ENCODE peak calls at places on chromosomes 7 and 10, in four cellular contexts. A, U, J and V are unnamed samples.

GRCh38 chr10:12902135-12902572 is 99.4 kb downstream of the CCDC3 start:
- DNase-seq in A (no peak), U (peak), J (peak), V (peak)

GRCh38 chr10:17214991-17215781 is 12.9 kb upstream of the VIM start:
- DNase-seq in A (no peak), U (peak), J (no peak), V (no peak)

GRCh38 chr7:70336536-70336935 is 738.3 kb downstream of the AUTS2 start:
- DNase-seq in A (no peak), U (no peak), J (no peak), V (no peak)

GRCh38 chr7:107661865-107662379 is 1.3 kb downstream of the SLC26A4 start:
- DNase-seq in A (no peak), U (no peak), J (no peak), V (no peak)

GRCh38 chr7:108294595-108294994 is 161.6 kb downstream of the NRCAM start:
- DNase-seq in A (no peak), U (no peak), J (no peak), V (no peak)

GRCh38 chr10:80501913-80502521 is 35.7 kb upstream of the SH2D4B start:
- DNase-seq in A (no peak), U (no peak), J (no peak), V (no peak)

GRCh38 chr7:74502216-74502891 is 48.6 kb downstream of the GTF2IRD1 start:
- DNase-seq in A (no peak), U (peak), J (no peak), V (peak)

GRCh38 chr7:40586197-40586596 is 451.4 kb downstream of the SUGCT start:
- DNase-seq in A (no peak), U (peak), J (no peak), V (no peak)

GRCh38 chr7:102317231-102318059 is 30.8 kb downstream of the SH2B2 start:
- DNase-seq in A (no peak), U (no peak), J (no peak), V (no peak)

DNA sequence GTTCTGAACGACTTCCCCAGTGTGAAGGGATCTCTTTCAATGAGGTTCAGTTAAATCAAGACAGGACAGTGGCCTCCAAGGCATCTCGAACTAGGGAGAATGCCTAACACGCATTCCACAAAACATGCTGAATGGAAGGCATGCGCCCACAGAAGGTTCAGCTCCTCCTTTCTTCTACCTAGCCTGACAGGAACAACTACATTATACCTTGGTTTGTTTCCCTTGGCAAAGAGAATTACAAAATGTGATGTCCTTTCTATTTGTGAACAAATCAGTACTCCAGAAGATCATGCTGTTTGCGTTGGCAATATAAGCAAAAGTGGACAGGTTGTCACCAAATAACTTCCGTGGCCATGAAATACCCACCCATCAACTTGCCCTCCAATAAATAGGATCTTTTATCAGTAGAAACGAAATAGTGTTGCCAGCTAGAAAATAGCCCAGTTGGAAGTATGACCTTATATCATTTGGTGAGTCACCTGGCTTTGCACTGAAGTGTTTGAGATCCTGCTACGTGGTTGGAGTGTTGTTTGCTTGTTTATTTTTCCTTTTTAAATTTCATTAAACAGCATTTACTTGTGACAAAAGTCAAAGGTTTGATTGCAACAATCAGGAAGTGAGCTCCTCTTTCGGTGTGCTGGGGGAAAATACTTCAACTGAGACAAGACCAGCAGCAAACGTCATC is 117.0 kb upstream of the FAM204A start:
- DNase-seq in A (no peak), U (no peak), J (no peak), V (no peak)
- H3K4me3 ChIP-seq in A (peak), U (no peak), J (no peak), V (no peak)

GRCh38 chr7:131905574-131905973 is 349.1 kb upstream of the PODXL start:
- DNase-seq in A (no peak), U (no peak), J (no peak), V (no peak)

GRCh38 chr7:131908719-131909118 is 352.3 kb upstream of the PODXL start:
- DNase-seq in A (no peak), U (no peak), J (no peak), V (no peak)

GRCh38 chr7:131911112-131911511 is 354.7 kb upstream of the PODXL start:
- DNase-seq in A (no peak), U (no peak), J (no peak), V (no peak)

GRCh38 chr7:131904750-131905327 is 348.4 kb upstream of the PODXL start:
- DNase-seq in A (no peak), U (no peak), J (no peak), V (no peak)

GRCh38 chr7:131909151-131909768 is 352.8 kb upstream of the PODXL start:
- DNase-seq in A (no peak), U (no peak), J (no peak), V (peak)
- H3K4me3 ChIP-seq in A (peak), U (peak), J (no peak), V (no peak)

GRCh38 chr7:1529383-1530116 is 952 bp upstream of the MAFK start:
- DNase-seq in A (no peak), U (no peak), J (no peak), V (no peak)

GRCh38 chr7:1523838-1524237 is 6.7 kb upstream of the MAFK start:
- DNase-seq in A (no peak), U (no peak), J (no peak), V (no peak)

GRCh38 chr7:1525409-1525808 is 5.1 kb upstream of the MAFK start:
- DNase-seq in A (no peak), U (no peak), J (no peak), V (no peak)

GRCh38 chr7:1523208-1523607 is 7.3 kb upstream of the MAFK start:
- DNase-seq in A (no peak), U (no peak), J (no peak), V (no peak)

GRCh38 chr7:1526271-1526754 is 4.2 kb upstream of the MAFK start:
- DNase-seq in A (no peak), U (no peak), J (no peak), V (no peak)
- H3K4me3 ChIP-seq in A (no peak), U (no peak), J (no peak), V (no peak)

GRCh38 chr10:63297941-63298340 is 164.8 kb downstream of the NRBF2 start:
- DNase-seq in A (no peak), U (no peak), J (no peak), V (no peak)
- H3K4me3 ChIP-seq in A (no peak), U (no peak), J (no peak), V (no peak)

DNA sequence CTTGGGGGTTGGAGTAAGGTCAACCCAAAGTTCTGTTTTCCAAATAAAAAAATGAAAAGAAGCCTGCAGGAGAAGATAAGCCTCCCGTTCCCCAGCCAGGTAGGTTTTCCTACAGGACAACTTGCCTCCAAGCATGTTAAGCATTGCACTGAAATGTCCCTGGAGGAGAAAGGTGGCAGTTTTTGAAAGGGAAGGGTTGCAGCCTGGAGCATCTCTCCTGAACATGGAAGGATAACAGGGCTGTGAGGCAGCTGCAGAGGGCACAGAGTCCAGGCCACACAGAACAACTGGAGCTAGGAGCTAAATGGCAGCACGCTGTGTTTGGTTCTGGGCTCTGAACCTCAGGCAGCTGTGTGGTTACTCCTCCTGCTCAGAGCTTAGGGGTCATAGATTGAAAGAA is 452.9 kb downstream of the TCERG1L start:
- DNase-seq in A (no peak), U (no peak), J (no peak), V (no peak)
- H3K4me3 ChIP-seq in A (no peak), U (no peak), J (no peak), V (no peak)

DNA sequence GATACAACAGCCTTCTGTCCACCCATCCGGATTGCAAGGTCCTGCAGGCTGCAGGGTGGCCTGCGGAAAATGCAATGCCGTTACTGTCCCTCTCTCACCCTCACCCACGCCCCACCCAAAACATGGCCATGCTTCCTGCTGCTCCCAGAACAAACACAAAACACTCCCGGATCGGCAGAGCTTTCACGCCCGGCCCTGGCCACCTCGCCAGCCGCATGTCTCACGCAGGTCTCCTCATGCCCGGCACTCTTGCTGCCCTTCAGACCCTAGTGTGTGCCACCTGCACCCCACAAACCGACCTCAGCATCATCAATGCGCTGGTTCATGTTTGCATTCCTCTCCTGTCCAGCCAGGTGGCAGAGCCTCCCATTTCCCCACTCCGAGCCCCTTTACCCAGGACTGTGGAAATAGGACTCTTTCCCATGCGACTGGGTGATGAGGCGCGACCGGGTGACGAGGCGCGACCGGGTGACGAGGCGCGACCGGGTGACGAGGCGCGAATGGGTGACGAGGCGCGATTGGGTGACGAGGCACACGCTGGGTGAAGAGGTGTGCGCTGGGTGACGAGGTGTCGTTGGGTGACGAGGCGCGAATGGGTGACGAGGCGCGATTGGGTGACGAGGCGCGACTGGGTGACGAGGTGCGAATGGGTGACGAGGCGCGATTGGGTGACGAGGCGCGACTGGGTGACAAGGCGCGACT is 8.9 kb upstream of the NOM1 start:
- DNase-seq in A (no peak), U (no peak), J (no peak), V (no peak)
- H3K4me3 ChIP-seq in A (no peak), U (no peak), J (no peak), V (no peak)

DNA sequence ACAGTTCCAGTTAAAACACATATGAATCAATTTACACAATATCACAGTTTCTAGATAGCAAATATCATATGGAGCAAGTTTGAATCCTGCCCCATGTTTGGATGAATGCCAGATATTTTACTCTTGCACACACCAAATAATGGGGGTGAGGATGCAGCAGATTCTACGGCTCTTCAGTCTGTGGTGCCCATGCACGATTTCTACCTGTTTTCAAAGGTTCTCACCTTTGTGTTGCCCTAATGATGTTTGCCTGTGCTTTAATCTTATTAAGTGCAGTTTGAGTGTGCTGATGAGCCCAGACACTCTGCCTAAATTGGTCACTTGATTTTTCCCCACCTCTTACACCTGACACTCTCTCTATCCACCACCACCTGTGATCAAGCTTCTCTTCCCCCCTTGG is 119.6 kb downstream of the NPY start:
- DNase-seq in A (no peak), U (no peak), J (no peak), V (no peak)
- H3K4me3 ChIP-seq in A (no peak), U (no peak), J (no peak), V (no peak)

DNA sequence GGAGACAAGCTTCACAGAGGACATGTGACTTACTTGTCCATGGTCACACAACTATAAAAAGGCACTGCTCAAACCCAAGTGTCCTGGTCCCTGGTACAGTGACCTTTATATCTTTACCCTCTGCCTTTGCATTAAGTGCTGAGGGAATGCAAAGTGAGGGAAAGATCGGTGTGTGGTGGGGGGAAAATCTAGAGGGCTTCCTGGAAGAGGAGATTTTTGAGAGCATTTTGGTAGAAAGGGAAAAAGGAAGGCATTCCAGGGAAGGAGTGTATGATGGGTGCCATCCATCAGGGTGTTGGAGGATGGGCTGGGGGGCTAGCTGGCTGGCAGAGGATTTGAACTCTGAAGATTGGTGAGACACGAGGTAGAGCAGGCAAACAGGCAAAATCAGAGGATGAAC is 9.3 kb downstream of the ZNF503 start:
- DNase-seq in A (no peak), U (no peak), J (no peak), V (no peak)
- H3K4me3 ChIP-seq in A (no peak), U (no peak), J (no peak), V (no peak)